ENCODE peak calls at places on chromosome 4, in eight cellular contexts. One of them, this sample, is unnamed.

GRCh38 chr4:3417448-3417847 is 24.3 kb upstream of the HGFAC start:
- DNase-seq in stomach: no peak
- DNase-seq in uterus: no peak
- DNase-seq in heart left ventricle: peak
- DNase-seq in H54: no peak
- DNase-seq in tibial nerve: no peak
- DNase-seq in esophagus squamous epithelium: no peak
- DNase-seq in IMR-90: no peak
- DNase-seq in this sample: no peak

GRCh38 chr4:38831653-38832052 is 25.0 kb downstream of the TLR6 start:
- DNase-seq in esophagus squamous epithelium: no peak
- DNase-seq in IMR-90: peak
- DNase-seq in tibial nerve: no peak
- DNase-seq in heart left ventricle: no peak
- DNase-seq in stomach: no peak
- DNase-seq in uterus: no peak
- DNase-seq in H54: no peak
- DNase-seq in this sample: no peak

GRCh38 chr4:46432923-46433322 is 43.0 kb upstream of the GABRA2 start:
- DNase-seq in heart left ventricle: no peak
- DNase-seq in uterus: no peak
- DNase-seq in H54: no peak
- DNase-seq in stomach: no peak
- DNase-seq in tibial nerve: no peak
- DNase-seq in esophagus squamous epithelium: no peak
- DNase-seq in IMR-90: peak
- DNase-seq in this sample: no peak

GRCh38 chr4:148216866-148217814 is 225.1 kb downstream of the NR3C2 start:
- DNase-seq in esophagus squamous epithelium: no peak
- DNase-seq in H54: no peak
- DNase-seq in stomach: no peak
- DNase-seq in heart left ventricle: no peak
- DNase-seq in tibial nerve: no peak
- DNase-seq in uterus: no peak
- DNase-seq in IMR-90: no peak
- DNase-seq in this sample: no peak

GRCh38 chr4:3044812-3045499 is 29.4 kb downstream of the HTT-AS start:
- DNase-seq in tibial nerve: no peak
- DNase-seq in esophagus squamous epithelium: no peak
- DNase-seq in heart left ventricle: no peak
- DNase-seq in H54: no peak
- DNase-seq in stomach: no peak
- DNase-seq in IMR-90: no peak
- DNase-seq in uterus: no peak
- DNase-seq in this sample: no peak

GRCh38 chr4:95660719-95661118 is 111.9 kb upstream of the UNC5C start:
- DNase-seq in tibial nerve: no peak
- DNase-seq in H54: no peak
- DNase-seq in uterus: no peak
- DNase-seq in stomach: no peak
- DNase-seq in IMR-90: no peak
- DNase-seq in esophagus squamous epithelium: no peak
- DNase-seq in heart left ventricle: no peak
- DNase-seq in this sample: no peak

GRCh38 chr4:87848622-87849351 is 16.0 kb downstream of the MEPE start:
- DNase-seq in esophagus squamous epithelium: no peak
- DNase-seq in tibial nerve: peak
- DNase-seq in H54: no peak
- DNase-seq in uterus: peak
- DNase-seq in heart left ventricle: peak
- DNase-seq in IMR-90: peak
- DNase-seq in stomach: peak
- DNase-seq in this sample: no peak

GRCh38 chr4:144627663-144628076 is 18.3 kb upstream of the HHIP start:
- DNase-seq in heart left ventricle: no peak
- DNase-seq in stomach: no peak
- DNase-seq in IMR-90: peak
- DNase-seq in esophagus squamous epithelium: no peak
- DNase-seq in tibial nerve: no peak
- DNase-seq in H54: no peak
- DNase-seq in uterus: no peak
- DNase-seq in this sample: no peak

GRCh38 chr4:689498-690122 is 659 bp upstream of the SLC49A3 start:
- DNase-seq in esophagus squamous epithelium: no peak
- DNase-seq in uterus: no peak
- DNase-seq in heart left ventricle: no peak
- DNase-seq in H54: no peak
- DNase-seq in tibial nerve: no peak
- DNase-seq in stomach: no peak
- DNase-seq in IMR-90: no peak
- DNase-seq in this sample: no peak

GRCh38 chr4:687975-688694 is 816 bp downstream of the SLC49A3 start:
- DNase-seq in esophagus squamous epithelium: no peak
- DNase-seq in uterus: no peak
- DNase-seq in heart left ventricle: peak
- DNase-seq in IMR-90: no peak
- DNase-seq in stomach: peak
- DNase-seq in H54: no peak
- DNase-seq in tibial nerve: no peak
- DNase-seq in this sample: no peak

GRCh38 chr4:686371-687040 is 2.4 kb downstream of the SLC49A3 start:
- DNase-seq in heart left ventricle: peak
- DNase-seq in IMR-90: no peak
- DNase-seq in esophagus squamous epithelium: no peak
- DNase-seq in uterus: no peak
- DNase-seq in H54: no peak
- DNase-seq in tibial nerve: no peak
- DNase-seq in stomach: no peak
- DNase-seq in this sample: no peak

GRCh38 chr4:687048-687974 is 1.6 kb downstream of the SLC49A3 start:
- DNase-seq in uterus: peak
- DNase-seq in stomach: peak
- DNase-seq in tibial nerve: peak
- DNase-seq in H54: peak
- DNase-seq in heart left ventricle: peak
- DNase-seq in esophagus squamous epithelium: no peak
- DNase-seq in IMR-90: peak
- DNase-seq in this sample: peak

DNA sequence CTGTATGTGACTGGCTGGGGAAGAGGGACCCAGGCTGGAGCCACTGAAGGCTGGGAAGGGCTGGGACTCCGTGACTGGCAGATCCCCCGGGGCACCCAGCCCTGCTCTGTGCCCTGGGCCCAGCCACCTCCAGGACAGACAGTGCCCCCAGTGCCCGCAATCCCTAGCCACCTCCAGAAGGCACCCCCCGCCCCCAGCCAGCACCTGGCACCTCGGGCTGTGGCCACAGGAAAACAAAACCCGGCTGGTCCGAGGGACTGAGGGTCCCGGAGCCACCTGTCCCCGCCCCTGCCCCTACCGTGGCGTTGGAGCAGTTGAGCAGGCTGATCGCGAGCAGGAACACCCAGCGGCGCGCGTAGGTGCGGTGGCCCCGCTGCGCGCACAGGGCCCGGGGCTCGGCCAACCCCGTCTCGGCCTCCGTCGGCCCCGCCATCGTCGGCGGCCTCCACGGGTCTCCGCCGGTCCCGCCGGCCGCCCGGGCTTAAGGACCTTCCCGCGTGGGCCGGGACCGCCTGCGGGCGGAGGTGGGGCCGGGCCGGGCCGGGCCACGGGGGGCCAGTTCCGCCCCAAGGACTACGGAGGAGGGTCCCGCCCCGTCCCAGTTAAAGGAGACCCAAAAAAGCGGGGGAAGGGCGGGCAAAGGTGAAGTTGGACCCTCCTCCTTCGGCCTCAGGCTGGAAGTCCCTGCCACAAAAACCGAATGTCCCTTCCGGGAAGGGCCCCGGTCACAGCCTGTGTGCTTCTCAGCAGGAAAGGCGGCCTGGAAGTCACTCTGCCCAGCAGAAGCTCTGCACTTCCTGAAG is at the start of gene SLC49A3:
- DNase-seq in esophagus squamous epithelium: no peak
- DNase-seq in H54: no peak
- DNase-seq in uterus: no peak
- DNase-seq in heart left ventricle: peak
- DNase-seq in stomach: peak
- DNase-seq in tibial nerve: no peak
- DNase-seq in IMR-90: no peak
- DNase-seq in this sample: no peak
- TF ChIP-seq POLR2A in esophagus squamous epithelium: no peak
- TF ChIP-seq POLR2A in H54: no peak
- TF ChIP-seq POLR2A in uterus: no peak
- TF ChIP-seq POLR2A in heart left ventricle: no peak
- TF ChIP-seq POLR2A in stomach: no peak
- TF ChIP-seq POLR2A in tibial nerve: no peak
- TF ChIP-seq POLR2A in IMR-90: no peak
- TF ChIP-seq POLR2A in this sample: no peak

GRCh38 chr4:8220661-8221446 is 21.8 kb downstream of the SH3TC1 start:
- DNase-seq in stomach: no peak
- DNase-seq in IMR-90: no peak
- DNase-seq in uterus: no peak
- DNase-seq in tibial nerve: no peak
- DNase-seq in H54: no peak
- DNase-seq in esophagus squamous epithelium: no peak
- DNase-seq in heart left ventricle: no peak
- DNase-seq in this sample: no peak
- TF ChIP-seq POLR2A in stomach: no peak
- TF ChIP-seq POLR2A in IMR-90: no peak
- TF ChIP-seq POLR2A in uterus: no peak
- TF ChIP-seq POLR2A in tibial nerve: no peak
- TF ChIP-seq POLR2A in H54: no peak
- TF ChIP-seq POLR2A in esophagus squamous epithelium: no peak
- TF ChIP-seq POLR2A in heart left ventricle: no peak
- TF ChIP-seq POLR2A in this sample: no peak

GRCh38 chr4:184473515-184474260 is 662 bp downstream of the IRF2 start:
- DNase-seq in heart left ventricle: peak
- DNase-seq in esophagus squamous epithelium: no peak
- DNase-seq in IMR-90: peak
- DNase-seq in uterus: peak
- DNase-seq in H54: peak
- DNase-seq in stomach: peak
- DNase-seq in tibial nerve: no peak
- DNase-seq in this sample: no peak

GRCh38 chr4:184473265-184473514 is 1.2 kb downstream of the IRF2 start:
- DNase-seq in heart left ventricle: no peak
- DNase-seq in IMR-90: no peak
- DNase-seq in tibial nerve: no peak
- DNase-seq in H54: no peak
- DNase-seq in uterus: no peak
- DNase-seq in esophagus squamous epithelium: no peak
- DNase-seq in stomach: no peak
- DNase-seq in this sample: no peak

GRCh38 chr4:184470785-184471110 is 3.6 kb downstream of the IRF2 start:
- DNase-seq in IMR-90: no peak
- DNase-seq in H54: no peak
- DNase-seq in heart left ventricle: no peak
- DNase-seq in stomach: no peak
- DNase-seq in tibial nerve: no peak
- DNase-seq in uterus: no peak
- DNase-seq in esophagus squamous epithelium: no peak
- DNase-seq in this sample: no peak

GRCh38 chr4:184471872-184472539 is 2.3 kb downstream of the IRF2 start:
- DNase-seq in heart left ventricle: no peak
- DNase-seq in stomach: no peak
- DNase-seq in uterus: no peak
- DNase-seq in IMR-90: peak
- DNase-seq in tibial nerve: no peak
- DNase-seq in H54: no peak
- DNase-seq in esophagus squamous epithelium: no peak
- DNase-seq in this sample: no peak

DNA sequence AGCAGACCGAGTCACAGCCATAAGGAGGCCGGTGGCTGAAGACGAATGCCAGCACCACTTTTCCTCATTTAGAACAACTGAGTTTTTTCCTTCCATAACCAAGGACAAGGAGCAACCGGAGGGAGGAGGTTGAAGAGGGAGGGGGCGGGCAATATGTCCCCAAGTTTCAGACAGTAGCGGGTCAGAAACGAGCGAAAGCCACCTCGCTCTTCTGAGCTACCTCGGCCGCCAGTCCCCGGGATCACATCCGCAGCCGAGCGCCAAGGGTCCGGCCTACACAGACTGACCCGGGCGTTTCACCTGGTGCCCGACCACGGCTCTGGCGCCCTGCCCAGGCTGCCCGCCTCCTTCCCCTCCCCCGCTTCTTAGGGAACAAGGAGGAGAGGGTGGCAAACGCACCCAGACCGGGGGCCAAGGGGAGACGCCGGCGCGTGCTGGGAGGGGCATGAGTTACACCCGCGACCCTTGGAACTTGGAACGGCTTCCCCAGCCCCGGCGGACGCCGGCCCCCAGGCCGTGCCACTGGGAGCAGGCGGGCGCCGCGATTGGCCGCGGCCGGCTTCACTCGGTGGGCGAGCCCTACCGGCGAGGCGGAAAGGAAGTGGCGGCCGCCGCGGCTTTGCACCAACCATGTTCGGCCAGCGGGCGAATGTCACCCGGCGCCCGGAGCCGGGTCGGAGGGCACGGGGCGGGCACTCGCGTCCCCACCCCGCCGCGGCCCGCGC is 1.6 kb downstream of the IRF2 start:
- DNase-seq in uterus: peak
- DNase-seq in IMR-90: peak
- DNase-seq in tibial nerve: peak
- DNase-seq in esophagus squamous epithelium: peak
- DNase-seq in heart left ventricle: peak
- DNase-seq in stomach: peak
- DNase-seq in H54: peak
- DNase-seq in this sample: peak
- TF ChIP-seq POLR2A in uterus: peak
- TF ChIP-seq POLR2A in IMR-90: peak
- TF ChIP-seq POLR2A in tibial nerve: peak
- TF ChIP-seq POLR2A in esophagus squamous epithelium: no peak
- TF ChIP-seq POLR2A in heart left ventricle: peak
- TF ChIP-seq POLR2A in stomach: peak
- TF ChIP-seq POLR2A in H54: peak
- TF ChIP-seq POLR2A in this sample: no peak

GRCh38 chr4:477686-478085 is 21.3 kb downstream of the ZNF721 start:
- DNase-seq in esophagus squamous epithelium: no peak
- DNase-seq in uterus: no peak
- DNase-seq in stomach: no peak
- DNase-seq in heart left ventricle: no peak
- DNase-seq in tibial nerve: no peak
- DNase-seq in H54: no peak
- DNase-seq in IMR-90: no peak
- DNase-seq in this sample: no peak

GRCh38 chr4:475962-476361 is 23.0 kb downstream of the ZNF721 start:
- DNase-seq in esophagus squamous epithelium: no peak
- DNase-seq in heart left ventricle: no peak
- DNase-seq in H54: no peak
- DNase-seq in stomach: no peak
- DNase-seq in uterus: no peak
- DNase-seq in tibial nerve: no peak
- DNase-seq in IMR-90: no peak
- DNase-seq in this sample: no peak

GRCh38 chr4:476501-476900 is 22.5 kb downstream of the ZNF721 start:
- DNase-seq in IMR-90: peak
- DNase-seq in stomach: no peak
- DNase-seq in esophagus squamous epithelium: no peak
- DNase-seq in heart left ventricle: no peak
- DNase-seq in H54: peak
- DNase-seq in uterus: no peak
- DNase-seq in tibial nerve: no peak
- DNase-seq in this sample: no peak

GRCh38 chr4:472881-473574 is 25.9 kb downstream of the ZNF721 start:
- DNase-seq in esophagus squamous epithelium: no peak
- DNase-seq in stomach: no peak
- DNase-seq in IMR-90: peak
- DNase-seq in H54: no peak
- DNase-seq in heart left ventricle: peak
- DNase-seq in uterus: no peak
- DNase-seq in tibial nerve: no peak
- DNase-seq in this sample: no peak

DNA sequence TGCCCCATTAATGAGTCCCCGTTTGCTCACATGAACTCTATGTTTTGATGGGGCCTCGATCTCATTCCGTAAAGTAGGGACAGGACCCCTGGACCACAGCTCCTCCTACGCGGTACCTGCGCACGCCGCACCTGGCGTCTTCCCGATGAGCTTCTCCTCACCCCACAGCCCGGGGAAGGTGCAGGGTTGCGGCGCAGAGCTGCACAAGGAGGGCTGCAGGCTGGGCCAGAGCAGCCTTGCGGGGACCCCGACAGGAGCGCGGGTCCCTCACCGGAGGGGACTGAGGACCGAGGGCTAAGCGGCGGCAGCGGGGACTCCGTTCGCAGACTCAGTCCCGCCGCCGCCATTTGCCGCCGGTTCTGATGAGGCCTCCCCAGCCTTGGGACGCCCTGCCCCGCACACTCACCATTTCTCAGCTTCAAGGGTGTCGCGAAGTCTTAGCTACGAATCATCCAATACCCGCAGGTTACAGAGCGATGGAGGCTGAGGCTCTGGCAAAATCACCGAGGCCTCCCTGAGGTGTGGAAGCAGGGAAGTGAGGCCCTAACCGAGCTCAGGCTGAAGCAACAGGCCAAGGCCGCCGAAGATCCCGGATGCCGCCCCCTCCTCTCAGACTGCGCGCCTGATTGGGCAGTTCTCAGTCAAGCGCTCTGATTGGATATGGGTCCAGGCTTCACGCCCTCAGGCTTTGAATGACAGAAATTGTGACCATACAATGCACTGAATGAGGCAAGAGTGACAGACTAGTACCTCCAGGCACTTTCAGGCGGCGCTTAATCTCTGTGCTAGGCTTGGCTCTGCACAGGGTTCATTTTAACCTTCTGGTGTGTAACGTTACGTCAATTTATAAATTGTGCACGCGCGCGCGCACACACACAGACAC is 25.1 kb downstream of the ZNF721 start:
- DNase-seq in heart left ventricle: peak
- DNase-seq in tibial nerve: peak
- DNase-seq in IMR-90: peak
- DNase-seq in H54: peak
- DNase-seq in stomach: peak
- DNase-seq in uterus: peak
- DNase-seq in esophagus squamous epithelium: peak
- DNase-seq in this sample: peak
- TF ChIP-seq POLR2A in heart left ventricle: peak
- TF ChIP-seq POLR2A in tibial nerve: peak
- TF ChIP-seq POLR2A in IMR-90: peak
- TF ChIP-seq POLR2A in H54: peak
- TF ChIP-seq POLR2A in stomach: peak
- TF ChIP-seq POLR2A in uterus: peak
- TF ChIP-seq POLR2A in esophagus squamous epithelium: peak
- TF ChIP-seq POLR2A in this sample: peak

This sample was measured in breast epithelium.